ENCODE peak calls at places on chromosomes 16 and 17, in six cellular contexts. One of them, this sample, is unnamed.

GRCh38 chr16:26598061-26598460 is 468.7 kb upstream of the C16orf82 start:
- DNase-seq in endodermal cell: peak; percentile 81
- DNase-seq in pancreas: no peak
- DNase-seq in CD4-positive, alpha-beta T cell: peak; percentile 9
- DNase-seq in substantia nigra: no peak
- DNase-seq in aorta: no peak
- DNase-seq in this sample: no peak

GRCh38 chr16:30884760-30885159 is 9.1 kb downstream of the BCL7C start:
- DNase-seq in endodermal cell: no peak
- DNase-seq in pancreas: no peak
- DNase-seq in CD4-positive, alpha-beta T cell: no peak
- DNase-seq in substantia nigra: no peak
- DNase-seq in aorta: no peak
- DNase-seq in this sample: no peak

GRCh38 chr17:16339402-16339801 is 13.9 kb downstream of the CENPV start:
- DNase-seq in endodermal cell: no peak
- DNase-seq in pancreas: no peak
- DNase-seq in CD4-positive, alpha-beta T cell: no peak
- DNase-seq in substantia nigra: no peak
- DNase-seq in aorta: no peak
- DNase-seq in this sample: no peak

GRCh38 chr17:43939886-43940285 is 2.4 kb downstream of the PPY start:
- DNase-seq in endodermal cell: no peak
- DNase-seq in pancreas: no peak
- DNase-seq in CD4-positive, alpha-beta T cell: no peak
- DNase-seq in substantia nigra: no peak
- DNase-seq in aorta: no peak
- DNase-seq in this sample: no peak

GRCh38 chr17:81228834-81229665 is 6.3 kb upstream of the CEP131 start:
- DNase-seq in endodermal cell: no peak
- DNase-seq in pancreas: no peak
- DNase-seq in CD4-positive, alpha-beta T cell: no peak
- DNase-seq in substantia nigra: no peak
- DNase-seq in aorta: no peak
- DNase-seq in this sample: no peak

GRCh38 chr16:14634389-14634725 is 1.6 kb downstream of the BFAR start:
- DNase-seq in endodermal cell: no peak
- DNase-seq in pancreas: no peak
- DNase-seq in CD4-positive, alpha-beta T cell: no peak
- DNase-seq in substantia nigra: no peak
- DNase-seq in aorta: peak; percentile 47
- DNase-seq in this sample: no peak

GRCh38 chr16:54657058-54657708 is 273.5 kb upstream of the IRX5 start:
- DNase-seq in endodermal cell: peak; percentile 70
- DNase-seq in pancreas: peak; percentile 30
- DNase-seq in CD4-positive, alpha-beta T cell: no peak
- DNase-seq in substantia nigra: no peak
- DNase-seq in aorta: no peak
- DNase-seq in this sample: no peak

GRCh38 chr17:75914643-75915265 is 10.1 kb upstream of the MRPL38 start:
- DNase-seq in endodermal cell: peak; percentile 84
- DNase-seq in pancreas: no peak
- DNase-seq in CD4-positive, alpha-beta T cell: no peak
- DNase-seq in substantia nigra: no peak
- DNase-seq in aorta: no peak
- DNase-seq in this sample: no peak

GRCh38 chr16:81491522-81492188 is 47.0 kb downstream of the CMIP start:
- DNase-seq in endodermal cell: no peak
- DNase-seq in pancreas: no peak
- DNase-seq in CD4-positive, alpha-beta T cell: no peak
- DNase-seq in substantia nigra: no peak
- DNase-seq in aorta: peak; percentile 5
- DNase-seq in this sample: no peak

GRCh38 chr17:8941520-8941919 is 24.0 kb downstream of the PIK3R5 start:
- DNase-seq in endodermal cell: no peak
- DNase-seq in pancreas: no peak
- DNase-seq in CD4-positive, alpha-beta T cell: peak; percentile 54
- DNase-seq in substantia nigra: no peak
- DNase-seq in aorta: no peak
- DNase-seq in this sample: no peak

GRCh38 chr17:76262732-76263344 is 2.3 kb upstream of the UBALD2 start:
- DNase-seq in endodermal cell: peak; percentile 53
- DNase-seq in pancreas: peak; percentile 78
- DNase-seq in CD4-positive, alpha-beta T cell: no peak
- DNase-seq in substantia nigra: no peak
- DNase-seq in aorta: no peak
- DNase-seq in this sample: no peak

GRCh38 chr17:74923538-74924249 is 379 bp upstream of the OTOP2 start:
- DNase-seq in endodermal cell: peak; percentile 93
- DNase-seq in pancreas: peak; percentile 76
- DNase-seq in CD4-positive, alpha-beta T cell: peak; percentile 60
- DNase-seq in substantia nigra: peak; percentile 21
- DNase-seq in aorta: peak; percentile 91
- DNase-seq in this sample: no peak

GRCh38 chr16:85611455-85612190 is 1.5 kb upstream of the GSE1 start:
- DNase-seq in endodermal cell: peak; percentile 89
- DNase-seq in pancreas: peak; percentile 92
- DNase-seq in CD4-positive, alpha-beta T cell: no peak
- DNase-seq in substantia nigra: peak; percentile 82
- DNase-seq in aorta: peak; percentile 96
- DNase-seq in this sample: peak; percentile 73

GRCh38 chr17:62804822-62805221 is 3.3 kb downstream of the MARCHF10 start:
- DNase-seq in endodermal cell: peak; percentile 36
- DNase-seq in pancreas: no peak
- DNase-seq in CD4-positive, alpha-beta T cell: no peak
- DNase-seq in substantia nigra: no peak
- DNase-seq in aorta: no peak
- DNase-seq in this sample: no peak

GRCh38 chr17:5921919-5922318 is 148.3 kb upstream of the WSCD1 start:
- DNase-seq in endodermal cell: peak; percentile 59
- DNase-seq in pancreas: no peak
- DNase-seq in CD4-positive, alpha-beta T cell: no peak
- DNase-seq in substantia nigra: no peak
- DNase-seq in aorta: no peak
- DNase-seq in this sample: no peak

GRCh38 chr17:18999911-19000310 is 4.7 kb downstream of the FAM83G start:
- DNase-seq in endodermal cell: no peak
- DNase-seq in pancreas: no peak
- DNase-seq in CD4-positive, alpha-beta T cell: no peak
- DNase-seq in substantia nigra: no peak
- DNase-seq in aorta: no peak
- DNase-seq in this sample: no peak

GRCh38 chr17:37742762-37743611 is 1.9 kb downstream of the HNF1B start:
- DNase-seq in endodermal cell: peak; percentile 84
- DNase-seq in pancreas: peak; percentile 52
- DNase-seq in CD4-positive, alpha-beta T cell: no peak
- DNase-seq in substantia nigra: no peak
- DNase-seq in aorta: no peak
- DNase-seq in this sample: no peak

GRCh38 chr16:48091077-48091476 is 64.7 kb downstream of the ABCC12 start:
- DNase-seq in endodermal cell: no peak
- DNase-seq in pancreas: no peak
- DNase-seq in CD4-positive, alpha-beta T cell: no peak
- DNase-seq in substantia nigra: no peak
- DNase-seq in aorta: no peak
- DNase-seq in this sample: no peak

GRCh38 chr16:84735846-84736586 is 36.2 kb downstream of the USP10 start:
- DNase-seq in endodermal cell: no peak
- DNase-seq in pancreas: no peak
- DNase-seq in CD4-positive, alpha-beta T cell: peak; percentile 11
- DNase-seq in substantia nigra: no peak
- DNase-seq in aorta: no peak
- DNase-seq in this sample: no peak

GRCh38 chr17:74334393-74335039 is 8.5 kb downstream of the KIF19 start:
- DNase-seq in endodermal cell: no peak
- DNase-seq in pancreas: no peak
- DNase-seq in CD4-positive, alpha-beta T cell: no peak
- DNase-seq in substantia nigra: no peak
- DNase-seq in aorta: no peak
- DNase-seq in this sample: no peak

GRCh38 chr17:63698886-63699637 is 863 bp downstream of the LIMD2 start:
- DNase-seq in endodermal cell: peak; percentile 86
- DNase-seq in pancreas: no peak
- DNase-seq in CD4-positive, alpha-beta T cell: peak; percentile 88
- DNase-seq in substantia nigra: no peak
- DNase-seq in aorta: no peak
- DNase-seq in this sample: peak; percentile 42

GRCh38 chr17:28008526-28008925 is 34.0 kb upstream of the NLK start:
- DNase-seq in endodermal cell: peak; percentile 97
- DNase-seq in pancreas: peak; percentile 59
- DNase-seq in CD4-positive, alpha-beta T cell: no peak
- DNase-seq in substantia nigra: no peak
- DNase-seq in aorta: no peak
- DNase-seq in this sample: no peak

GRCh38 chr17:28001149-28001548 is 41.3 kb upstream of the NLK start:
- DNase-seq in endodermal cell: no peak
- DNase-seq in pancreas: no peak
- DNase-seq in CD4-positive, alpha-beta T cell: no peak
- DNase-seq in substantia nigra: no peak
- DNase-seq in aorta: no peak
- DNase-seq in this sample: no peak

DNA sequence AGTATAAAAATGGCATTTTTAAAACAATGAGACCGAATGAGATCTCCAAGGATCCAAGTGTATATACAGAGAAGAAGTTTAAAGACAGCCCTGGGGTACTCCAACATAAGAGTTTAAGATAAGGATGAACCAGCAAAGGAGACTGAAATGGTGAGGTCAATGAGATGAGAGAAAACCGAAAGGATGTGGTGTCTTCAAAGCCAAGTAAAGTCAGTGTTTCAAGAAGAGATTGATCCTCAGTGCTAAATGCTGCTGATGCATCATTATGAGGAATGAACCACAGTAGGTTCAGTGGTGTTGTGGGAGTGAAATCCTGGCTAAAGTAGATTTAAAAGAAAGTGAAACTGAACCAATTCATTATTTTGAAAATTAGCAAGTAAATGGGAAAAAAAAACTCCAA is 38.1 kb upstream of the NLK start:
- DNase-seq in endodermal cell: no peak
- DNase-seq in pancreas: no peak
- DNase-seq in CD4-positive, alpha-beta T cell: no peak
- DNase-seq in substantia nigra: no peak
- DNase-seq in aorta: no peak
- DNase-seq in this sample: no peak
- H3K27ac ChIP-seq in endodermal cell: no peak overlapping the region
- H3K27ac ChIP-seq in pancreas: no peak overlapping the region
- H3K27ac ChIP-seq in CD4-positive, alpha-beta T cell: no peak overlapping the region
- H3K27ac ChIP-seq in substantia nigra: no peak overlapping the region
- H3K27ac ChIP-seq in aorta: no peak overlapping the region
- H3K27ac ChIP-seq in this sample: no peak overlapping the region

GRCh38 chr17:47726796-47727703 is 6.0 kb upstream of the TBX21 start:
- DNase-seq in endodermal cell: peak; percentile 61
- DNase-seq in pancreas: no peak
- DNase-seq in CD4-positive, alpha-beta T cell: no peak
- DNase-seq in substantia nigra: no peak
- DNase-seq in aorta: peak; percentile 49
- DNase-seq in this sample: no peak

GRCh38 chr17:47724705-47725104 is 8.3 kb upstream of the TBX21 start:
- DNase-seq in endodermal cell: no peak
- DNase-seq in pancreas: no peak
- DNase-seq in CD4-positive, alpha-beta T cell: no peak
- DNase-seq in substantia nigra: no peak
- DNase-seq in aorta: no peak
- DNase-seq in this sample: no peak

GRCh38 chr17:47727704-47728036 is 5.4 kb upstream of the TBX21 start:
- DNase-seq in endodermal cell: peak; percentile 49
- DNase-seq in pancreas: no peak
- DNase-seq in CD4-positive, alpha-beta T cell: no peak
- DNase-seq in substantia nigra: no peak
- DNase-seq in aorta: peak; percentile 44
- DNase-seq in this sample: no peak

GRCh38 chr17:47728214-47728877 is 4.7 kb upstream of the TBX21 start:
- DNase-seq in endodermal cell: peak; percentile 35
- DNase-seq in pancreas: no peak
- DNase-seq in CD4-positive, alpha-beta T cell: no peak
- DNase-seq in substantia nigra: no peak
- DNase-seq in aorta: peak; percentile 45
- DNase-seq in this sample: no peak

GRCh38 chr17:47725446-47726109 is 7.5 kb upstream of the TBX21 start:
- DNase-seq in endodermal cell: no peak
- DNase-seq in pancreas: no peak
- DNase-seq in CD4-positive, alpha-beta T cell: no peak
- DNase-seq in substantia nigra: no peak
- DNase-seq in aorta: no peak
- DNase-seq in this sample: no peak
- H3K27ac ChIP-seq in endodermal cell: no peak overlapping the region
- H3K27ac ChIP-seq in pancreas: no peak overlapping the region
- H3K27ac ChIP-seq in CD4-positive, alpha-beta T cell: no peak overlapping the region
- H3K27ac ChIP-seq in substantia nigra: no peak overlapping the region
- H3K27ac ChIP-seq in aorta: no peak overlapping the region
- H3K27ac ChIP-seq in this sample: no peak overlapping the region

GRCh38 chr16:75452464-75453190 is 11.9 kb downstream of the TMEM170A start:
- DNase-seq in endodermal cell: no peak
- DNase-seq in pancreas: no peak
- DNase-seq in CD4-positive, alpha-beta T cell: no peak
- DNase-seq in substantia nigra: no peak
- DNase-seq in aorta: no peak
- DNase-seq in this sample: no peak
- H3K27ac ChIP-seq in endodermal cell: no peak overlapping the region
- H3K27ac ChIP-seq in pancreas: no peak overlapping the region
- H3K27ac ChIP-seq in CD4-positive, alpha-beta T cell: no peak overlapping the region
- H3K27ac ChIP-seq in substantia nigra: no peak overlapping the region
- H3K27ac ChIP-seq in aorta: no peak overlapping the region
- H3K27ac ChIP-seq in this sample: no peak overlapping the region

GRCh38 chr16:50747206-50747956 is 5.5 kb downstream of the CYLD start:
- DNase-seq in endodermal cell: no peak
- DNase-seq in pancreas: no peak
- DNase-seq in CD4-positive, alpha-beta T cell: no peak
- DNase-seq in substantia nigra: no peak
- DNase-seq in aorta: no peak
- DNase-seq in this sample: no peak
- H3K27ac ChIP-seq in endodermal cell: no peak overlapping the region
- H3K27ac ChIP-seq in pancreas: no peak overlapping the region
- H3K27ac ChIP-seq in CD4-positive, alpha-beta T cell: peak overlapping the region; percentile 66
- H3K27ac ChIP-seq in substantia nigra: peak overlapping the region; percentile 43
- H3K27ac ChIP-seq in aorta: no peak overlapping the region
- H3K27ac ChIP-seq in this sample: no peak overlapping the region

GRCh38 chr16:11078812-11079459 is 134.6 kb downstream of the CLEC16A start:
- DNase-seq in endodermal cell: no peak
- DNase-seq in pancreas: no peak
- DNase-seq in CD4-positive, alpha-beta T cell: no peak
- DNase-seq in substantia nigra: no peak
- DNase-seq in aorta: peak; percentile 38
- DNase-seq in this sample: no peak

GRCh38 chr16:11075163-11075562 is 130.8 kb downstream of the CLEC16A start:
- DNase-seq in endodermal cell: no peak
- DNase-seq in pancreas: no peak
- DNase-seq in CD4-positive, alpha-beta T cell: no peak
- DNase-seq in substantia nigra: no peak
- DNase-seq in aorta: peak; percentile 51
- DNase-seq in this sample: no peak

GRCh38 chr16:11079657-11080187 is 135.4 kb downstream of the CLEC16A start:
- DNase-seq in endodermal cell: no peak
- DNase-seq in pancreas: no peak
- DNase-seq in CD4-positive, alpha-beta T cell: no peak
- DNase-seq in substantia nigra: no peak
- DNase-seq in aorta: peak; percentile 52
- DNase-seq in this sample: no peak

GRCh38 chr16:11073407-11073806 is 129.0 kb downstream of the CLEC16A start:
- DNase-seq in endodermal cell: no peak
- DNase-seq in pancreas: no peak
- DNase-seq in CD4-positive, alpha-beta T cell: no peak
- DNase-seq in substantia nigra: no peak
- DNase-seq in aorta: peak; percentile 61
- DNase-seq in this sample: no peak

GRCh38 chr16:11076259-11077018 is 132.1 kb downstream of the CLEC16A start:
- DNase-seq in endodermal cell: no peak
- DNase-seq in pancreas: no peak
- DNase-seq in CD4-positive, alpha-beta T cell: no peak
- DNase-seq in substantia nigra: no peak
- DNase-seq in aorta: peak; percentile 41
- DNase-seq in this sample: peak; percentile 58
- H3K27ac ChIP-seq in endodermal cell: no peak overlapping the region
- H3K27ac ChIP-seq in pancreas: no peak overlapping the region
- H3K27ac ChIP-seq in CD4-positive, alpha-beta T cell: no peak overlapping the region
- H3K27ac ChIP-seq in substantia nigra: no peak overlapping the region
- H3K27ac ChIP-seq in aorta: peak overlapping the region; percentile 8
- H3K27ac ChIP-seq in this sample: no peak overlapping the region